ENCODE peak calls at places on chromosomes 11 and 22, in nine cellular contexts. W, O, Q, H, P, L, G, T and N are unnamed samples.

GRCh38 chr11:67120881-67121710 is 2.0 kb downstream of the KDM2A start:
- DNase-seq in T (peak), P (no peak), L (no peak), G (no peak), O (peak), H (peak), W (no peak), Q (peak), N (no peak)

GRCh38 chr22:19853879-19854777 is 546 bp downstream of the GNB1L start:
- DNase-seq in H (no peak), O (peak), P (no peak), Q (no peak), G (no peak), L (no peak), W (no peak), T (peak), N (no peak)

GRCh38 chr11:9231848-9232177 is 33.3 kb downstream of the DENND5A start:
- DNase-seq in G (no peak), O (peak), P (no peak), L (no peak), Q (no peak), T (no peak), H (peak), W (peak), N (no peak)

GRCh38 chr11:86798988-86799387 is 1.4 kb upstream of the PRSS23 start:
- DNase-seq in G (no peak), W (no peak), Q (no peak), T (no peak), P (no peak), H (no peak), O (peak), L (no peak), N (no peak)

GRCh38 chr22:32864596-32864995 is 63.1 kb downstream of the TIMP3 start:
- DNase-seq in H (no peak), T (no peak), P (no peak), L (no peak), Q (no peak), O (peak), G (no peak), W (no peak), N (no peak)

GRCh38 chr11:44595006-44595405 is 29.5 kb downstream of the CD82 start:
- DNase-seq in T (no peak), H (no peak), W (no peak), O (no peak), Q (no peak), G (no peak), L (no peak), P (no peak), N (no peak)

GRCh38 chr11:1101318-1102089 is 26.8 kb downstream of the MUC2 start:
- DNase-seq in W (no peak), H (no peak), O (no peak), T (no peak), L (no peak), P (no peak), Q (no peak), G (no peak), N (no peak)

GRCh38 chr11:64516226-64516625 is 74.8 kb upstream of the SLC22A12 start:
- DNase-seq in Q (no peak), W (no peak), H (peak), P (no peak), T (no peak), G (no peak), O (no peak), L (no peak), N (no peak)

GRCh38 chr22:49373289-49373666 is 454.4 kb downstream of the BRD1 start:
- DNase-seq in H (no peak), L (no peak), O (no peak), G (no peak), T (no peak), Q (no peak), W (no peak), P (no peak), N (no peak)

GRCh38 chr22:32987081-32987631 is 71.0 kb downstream of the SYN3 start:
- DNase-seq in L (no peak), G (peak), P (peak), O (peak), T (no peak), W (peak), H (no peak), Q (no peak), N (no peak)

GRCh38 chr22:21881841-21882753 is 14.7 kb upstream of the MAPK1 start:
- DNase-seq in W (no peak), O (no peak), Q (no peak), L (no peak), G (no peak), P (no peak), H (no peak), T (peak), N (no peak)

GRCh38 chr22:28999510-29000224 is 62.0 kb downstream of the C22orf31 start:
- DNase-seq in P (no peak), H (no peak), G (peak), T (no peak), W (no peak), L (no peak), Q (no peak), O (no peak), N (no peak)

GRCh38 chr22:38250642-38251354 is 22.0 kb downstream of the TMEM184B start:
- DNase-seq in P (no peak), H (no peak), L (no peak), T (no peak), G (no peak), Q (no peak), O (no peak), W (no peak), N (no peak)

GRCh38 chr11:66787934-66788758 is 55.1 kb upstream of the RCE1 start:
- DNase-seq in O (no peak), Q (no peak), T (no peak), W (no peak), P (no peak), H (no peak), G (no peak), L (no peak), N (no peak)

GRCh38 chr11:69442012-69442806 is 39.3 kb upstream of the LINC01488 start:
- DNase-seq in O (peak), P (no peak), H (no peak), G (no peak), L (no peak), Q (no peak), T (no peak), W (no peak), N (no peak)

GRCh38 chr11:84906995-84907394 is 720.1 kb downstream of the DLG2 start:
- DNase-seq in T (no peak), H (no peak), P (no peak), L (no peak), G (no peak), O (peak), W (no peak), Q (no peak), N (no peak)

GRCh38 chr11:100546714-100547113 is 140.4 kb upstream of the ARHGAP42 start:
- DNase-seq in G (peak), Q (no peak), P (no peak), O (peak), H (peak), W (no peak), T (no peak), L (peak), N (no peak)

GRCh38 chr22:26545385-26545784 is 33.1 kb upstream of the TFIP11 start:
- DNase-seq in T (no peak), O (no peak), H (no peak), Q (no peak), W (no peak), P (no peak), G (no peak), L (no peak), N (no peak)

GRCh38 chr11:122120096-122120495 is 4.1 kb upstream of the BLID start:
- DNase-seq in P (no peak), T (no peak), O (no peak), H (no peak), W (no peak), L (no peak), G (no peak), Q (no peak), N (no peak)